ENCODE peak calls at places on chromosomes 4 and X, in six cellular contexts. C is stimulated activated CD8-positive, alpha-beta memory T cell treated with anti-CD3 and anti-CD28 coated beads, Interleukin-7, amount 100 ng/mL, for 24 hours; F is COR-L47; N is T-helper 9 cell; V is stimulated activated CD4-positive, alpha-beta T cell treated with anti-CD3 and anti-CD28 coated beads, Interleukin-4, amount 100 ng/mL, for 48 hours; K is naive B cell. I is an unnamed sample.

GRCh38 chrX:43456056-43456455 is 200.0 kb upstream of the MAOA start:
- DNase-seq in C (no peak), V (no peak), N (no peak), K (no peak), F (no peak), I (no peak)

GRCh38 chr4:5827108-5828004 is 65.5 kb downstream of the CRMP1 start:
- DNase-seq in N (no peak), V (no peak), F (no peak), C (no peak), K (no peak), I (no peak)

GRCh38 chr4:99816611-99817309 is at the start of gene DAPP1:
- DNase-seq in V (peak), C (peak), K (peak), N (peak), F (no peak), I (no peak)

GRCh38 chr4:75745192-75745591 is 20.8 kb downstream of the USO1 start:
- DNase-seq in K (no peak), V (no peak), C (no peak), F (no peak), N (no peak), I (no peak)

GRCh38 chrX:71671043-71671829 is 3.9 kb downstream of the LOC101059915 start:
- DNase-seq in V (peak), F (no peak), C (no peak), N (no peak), K (no peak), I (no peak)

GRCh38 chrX:20363003-20363674 is 96.4 kb upstream of the RPS6KA3 start:
- DNase-seq in F (no peak), N (no peak), K (no peak), C (no peak), V (no peak), I (no peak)

GRCh38 chr4:86421461-86421860 is 61.6 kb upstream of the MAPK10 start:
- DNase-seq in F (no peak), N (no peak), K (no peak), V (no peak), C (no peak), I (no peak)

GRCh38 chr4:102344955-102345794 is at the start of gene SLC39A8:
- DNase-seq in V (peak), C (peak), K (peak), F (peak), N (peak), I (peak)

GRCh38 chrX:150959557-150959956 is 23.6 kb upstream of the HMGB3 start:
- DNase-seq in K (no peak), C (no peak), V (no peak), F (no peak), N (no peak), I (no peak)

GRCh38 chr4:159723341-159724048 is 620.6 kb downstream of the RAPGEF2 start:
- DNase-seq in K (no peak), F (no peak), C (no peak), N (no peak), V (no peak), I (no peak)

GRCh38 chr4:53459548-53459947 is 82.1 kb downstream of the FIP1L1 start:
- DNase-seq in C (no peak), V (no peak), N (no peak), K (no peak), F (no peak), I (no peak)

GRCh38 chrX:102085706-102086105 is 39.8 kb upstream of the TCEAL2 start:
- DNase-seq in N (no peak), C (no peak), F (no peak), K (no peak), V (no peak), I (no peak)

GRCh38 chr4:141768954-141769353 is 132.6 kb downstream of the IL15 start:
- DNase-seq in K (no peak), V (no peak), C (no peak), F (no peak), N (no peak), I (no peak)

GRCh38 chr4:20251796-20252655 is at the start of gene SLIT2:
- DNase-seq in C (no peak), F (peak), K (no peak), N (no peak), V (no peak), I (peak)

GRCh38 chr4:182105416-182105815 is 137.8 kb upstream of the TENM3 start:
- DNase-seq in C (no peak), N (no peak), F (no peak), V (no peak), K (no peak), I (no peak)

GRCh38 chr4:112944006-112944405 is 105.4 kb upstream of the ANK2 start:
- DNase-seq in F (no peak), N (no peak), C (no peak), K (no peak), V (no peak), I (no peak)

GRCh38 chr4:10458190-10458589 is 964 bp upstream of the ZNF518B start:
- DNase-seq in C (no peak), N (no peak), V (no peak), K (no peak), F (no peak), I (no peak)

GRCh38 chrX:107565916-107566602 is 62.3 kb upstream of the PRPS1 start:
- DNase-seq in C (no peak), V (no peak), F (no peak), K (no peak), N (no peak), I (no peak)

GRCh38 chrX:45164021-45164621 is 36.6 kb downstream of the DIPK2B start:
- DNase-seq in F (no peak), V (no peak), K (no peak), N (no peak), C (no peak), I (no peak)

GRCh38 chrX:24647257-24648058 is at the start of gene PCYT1B:
- DNase-seq in F (peak), V (peak), C (peak), K (peak), N (peak), I (peak)

GRCh38 chrX:45134303-45134702 is 66.4 kb downstream of the DIPK2B start:
- DNase-seq in V (no peak), N (no peak), K (no peak), F (no peak), C (no peak), I (no peak)

GRCh38 chr4:96603635-96604034 is 763.7 kb downstream of the PDHA2 start:
- DNase-seq in N (no peak), C (no peak), K (no peak), V (no peak), F (no peak), I (no peak)

GRCh38 chr4:141439223-141439622 is 197.2 kb upstream of the IL15 start:
- DNase-seq in C (no peak), F (no peak), N (no peak), K (no peak), V (no peak), I (no peak)

GRCh38 chr4:101201421-101201820 is 145.9 kb downstream of the PPP3CA start:
- DNase-seq in V (no peak), K (no peak), C (no peak), F (no peak), N (no peak), I (no peak)

GRCh38 chrX:103831342-103831802 is 685 bp downstream of the RAB9B start:
- DNase-seq in F (peak), N (peak), C (peak), V (peak), K (no peak), I (no peak)

GRCh38 chr4:95889662-95890061 is 49.8 kb downstream of the PDHA2 start:
- DNase-seq in V (no peak), C (no peak), N (no peak), F (no peak), K (no peak), I (no peak)

I was measured in NCI-H1048.